ENCODE peak calls at places on chromosomes 16 and 17, in four cellular contexts. H is WTC11; O is activated CD8-positive, alpha-beta T cell treated with anti-CD3 and anti-CD28 coated beads for 36 hours; B is CD4-positive, alpha-beta T cell. G is an unnamed sample.

GRCh38 chr16:68264128-68265077 is at the start of gene SLC7A6:
- DNase-seq in O (peak), B (peak), H (peak), G (peak)

GRCh38 chr17:62033317-62033716 is 31.8 kb downstream of the MED13 start:
- DNase-seq in B (no peak), O (no peak), H (no peak), G (no peak)

GRCh38 chr17:73232587-73233373 is 28.9 kb downstream of the CPSF4L start:
- DNase-seq in O (peak), H (peak), B (no peak), G (peak)

GRCh38 chr17:59853168-59853918 is 39.4 kb downstream of the TUBD1 start:
- DNase-seq in O (peak), B (peak), H (peak), G (peak)

GRCh38 chr16:11321662-11322061 is 23.6 kb upstream of the RMI2 start:
- DNase-seq in H (no peak), B (no peak), O (no peak), G (no peak)

GRCh38 chr16:28130099-28131088 is 66.9 kb upstream of the GSG1L start:
- DNase-seq in O (no peak), B (no peak), H (no peak), G (no peak)

GRCh38 chr16:62755938-62756337 is 719.7 kb upstream of the CDH8 start:
- DNase-seq in O (no peak), B (no peak), H (no peak), G (no peak)

GRCh38 chr16:88923450-88923849 is 53.6 kb downstream of the CBFA2T3 start:
- DNase-seq in O (no peak), B (no peak), H (no peak), G (peak)

GRCh38 chr16:15542261-15542660 is 100.7 kb downstream of the MARF1 start:
- DNase-seq in O (no peak), H (peak), B (no peak), G (peak)

GRCh38 chr16:85767569-85767968 is 16.7 kb upstream of the C16orf74 start:
- DNase-seq in O (no peak), H (no peak), B (no peak), G (no peak)

GRCh38 chr17:82438401-82439193 is 12.0 kb downstream of the CYBC1 start:
- DNase-seq in H (no peak), B (no peak), O (no peak), G (no peak)

GRCh38 chr16:55572439-55572838 is 6.0 kb downstream of the CAPNS2 start:
- DNase-seq in H (no peak), O (no peak), B (no peak), G (no peak)

GRCh38 chr17:3475155-3475808 is 515 bp upstream of the ASPA start:
- DNase-seq in B (no peak), H (no peak), O (no peak), G (no peak)

GRCh38 chr17:74045608-74046007 is 157.9 kb upstream of the RPL38 start:
- DNase-seq in B (no peak), O (no peak), H (no peak), G (no peak)

GRCh38 chr17:19645608-19646250 is 2.8 kb upstream of the ALDH3A2 start:
- DNase-seq in B (peak), H (peak), O (peak), G (peak)

GRCh38 chr17:65488665-65489064 is 72.8 kb downstream of the AXIN2 start:
- DNase-seq in H (no peak), O (no peak), B (no peak), G (no peak)

GRCh38 chr16:87145181-87146176 is 171.7 kb downstream of the C16orf95 start:
- DNase-seq in O (peak), B (no peak), H (no peak), G (no peak)

GRCh38 chr17:50177983-50178834 is 12.4 kb downstream of the SGCA start:
- DNase-seq in H (peak), O (peak), B (peak), G (peak)

GRCh38 chr17:16100737-16101400 is 101.2 kb downstream of the TTC19 start:
- DNase-seq in O (peak), H (no peak), B (no peak), G (no peak)

GRCh38 chr16:12503201-12503600 is 300.5 kb downstream of the CPPED1 start:
- DNase-seq in B (no peak), O (no peak), H (no peak), G (no peak)

GRCh38 chr16:12504312-12504711 is 299.4 kb downstream of the CPPED1 start:
- DNase-seq in B (no peak), H (no peak), O (no peak), G (no peak)

GRCh38 chr16:12500771-12501170 is 302.9 kb downstream of the CPPED1 start:
- DNase-seq in B (no peak), H (no peak), O (peak), G (no peak)

GRCh38 chr16:12501727-12502457 is 301.8 kb downstream of the CPPED1 start:
- DNase-seq in B (no peak), O (no peak), H (no peak), G (no peak)

DNA sequence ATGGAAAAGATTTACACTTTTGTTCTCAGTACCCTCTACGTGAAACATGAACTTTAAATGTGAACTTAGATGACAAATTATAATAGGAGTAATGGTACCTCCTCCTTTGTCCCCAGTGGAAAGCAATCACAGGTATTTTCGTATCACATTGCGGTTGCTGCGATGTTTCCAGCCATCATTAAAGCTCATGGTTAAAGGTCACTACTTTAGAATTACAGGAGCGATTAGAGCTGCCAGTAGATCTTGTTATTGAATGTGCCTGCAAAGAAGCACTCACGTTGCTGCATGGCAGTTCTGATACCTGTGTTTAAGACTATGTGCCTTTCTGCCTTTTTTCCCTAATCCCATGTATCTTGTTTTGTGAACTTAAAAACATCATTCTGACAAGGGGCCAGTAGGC is 301.0 kb downstream of the CPPED1 start:
- DNase-seq in B (no peak), H (no peak), O (no peak), G (no peak)
- TF ChIP-seq CTCF in B (no peak), H (no peak), O (no peak), G (no peak)

GRCh38 chr16:30353438-30354129 is 1.5 kb downstream of the CD2BP2 start:
- DNase-seq in H (no peak), B (no peak), O (no peak), G (no peak)

GRCh38 chr16:30351001-30351441 is 4.1 kb downstream of the CD2BP2 start:
- DNase-seq in B (no peak), O (no peak), H (no peak), G (no peak)

GRCh38 chr16:30354423-30355143 is 525 bp downstream of the CD2BP2 start:
- DNase-seq in H (peak), O (peak), B (no peak), G (peak)

GRCh38 chr16:30351586-30352419 is 3.3 kb downstream of the CD2BP2 start:
- DNase-seq in B (no peak), O (no peak), H (no peak), G (no peak)

GRCh38 chr16:30352488-30353401 is 2.4 kb downstream of the CD2BP2 start:
- DNase-seq in B (no peak), O (no peak), H (no peak), G (no peak)
- TF ChIP-seq CTCF in B (no peak), O (no peak), H (no peak), G (peak)

GRCh38 chr17:41777157-41777578 is 9.3 kb downstream of the JUP start:
- DNase-seq in B (no peak), O (no peak), H (peak), G (peak)
- TF ChIP-seq CTCF in B (no peak), O (no peak), H (no peak), G (no peak)

DNA sequence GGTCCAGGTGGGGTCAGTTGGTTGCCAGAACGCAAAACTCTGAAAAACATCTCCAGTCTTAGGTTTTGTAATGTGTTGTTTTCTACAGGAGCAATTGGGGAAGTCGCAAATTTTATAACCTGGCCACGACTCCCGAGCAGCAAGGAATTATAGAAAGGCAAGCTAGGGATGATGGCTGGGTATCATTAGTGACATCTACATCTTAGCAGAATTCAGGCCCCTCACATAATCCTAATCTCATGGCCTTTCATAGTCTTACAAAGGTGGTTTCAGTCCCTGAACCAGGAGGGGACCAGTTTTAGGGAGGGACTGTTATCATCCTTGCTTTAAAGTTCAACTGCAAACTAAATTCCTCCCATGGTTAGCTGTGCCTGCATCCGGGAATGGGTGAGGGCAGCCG is 117.9 kb downstream of the RPTOR start:
- DNase-seq in H (no peak), O (no peak), B (no peak), G (no peak)
- TF ChIP-seq CTCF in H (no peak), O (no peak), B (no peak), G (no peak)

GRCh38 chr16:1707193-1707790 is 1.3 kb downstream of the MAPK8IP3 start:
- DNase-seq in B (no peak), H (peak), O (peak), G (no peak)
- TF ChIP-seq CTCF in B (no peak), H (no peak), O (no peak), G (no peak)

DNA sequence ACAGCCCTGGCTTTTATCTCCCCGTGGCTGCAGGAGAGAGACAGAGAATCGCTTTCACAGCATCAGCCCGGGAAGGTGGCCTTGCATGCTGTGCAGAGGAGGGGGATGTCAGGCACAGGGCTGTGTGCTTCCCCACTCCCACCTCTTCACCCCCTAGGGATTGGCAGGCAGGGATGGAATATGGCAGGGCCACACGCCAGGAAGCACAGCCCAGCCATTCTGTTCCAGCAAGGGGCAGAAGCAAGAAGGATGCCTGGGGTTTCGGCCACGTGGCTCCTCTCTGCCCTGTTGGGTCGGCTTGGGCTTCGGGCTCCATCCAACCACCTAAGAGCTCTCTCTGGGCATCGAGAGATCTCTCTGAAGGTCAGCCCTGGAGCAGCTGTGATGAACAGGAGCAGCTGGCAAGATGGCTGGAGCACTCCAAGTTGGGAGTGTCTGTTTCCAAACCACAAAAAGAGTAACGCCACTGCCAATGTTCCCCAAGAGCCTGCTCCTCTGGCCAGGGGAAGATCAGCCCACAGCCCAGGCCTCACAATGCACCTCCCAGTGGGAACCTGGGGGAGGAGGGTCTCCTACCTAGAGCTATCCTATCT is 223.2 kb downstream of the C16orf78 start:
- DNase-seq in H (no peak), B (no peak), O (no peak), G (peak)
- TF ChIP-seq CTCF in H (no peak), B (no peak), O (no peak), G (no peak)

GRCh38 chr16:3782566-3782965 is 65.2 kb upstream of the TRAP1 start:
- DNase-seq in O (no peak), H (no peak), B (no peak), G (no peak)

GRCh38 chr16:3783516-3783915 is 66.2 kb upstream of the TRAP1 start:
- DNase-seq in O (no peak), B (no peak), H (no peak), G (no peak)

GRCh38 chr16:3781421-3781820 is 64.1 kb upstream of the TRAP1 start:
- DNase-seq in B (no peak), H (no peak), O (no peak), G (no peak)

GRCh38 chr16:3776316-3776715 is 59.0 kb upstream of the TRAP1 start:
- DNase-seq in H (no peak), O (no peak), B (no peak), G (no peak)

DNA sequence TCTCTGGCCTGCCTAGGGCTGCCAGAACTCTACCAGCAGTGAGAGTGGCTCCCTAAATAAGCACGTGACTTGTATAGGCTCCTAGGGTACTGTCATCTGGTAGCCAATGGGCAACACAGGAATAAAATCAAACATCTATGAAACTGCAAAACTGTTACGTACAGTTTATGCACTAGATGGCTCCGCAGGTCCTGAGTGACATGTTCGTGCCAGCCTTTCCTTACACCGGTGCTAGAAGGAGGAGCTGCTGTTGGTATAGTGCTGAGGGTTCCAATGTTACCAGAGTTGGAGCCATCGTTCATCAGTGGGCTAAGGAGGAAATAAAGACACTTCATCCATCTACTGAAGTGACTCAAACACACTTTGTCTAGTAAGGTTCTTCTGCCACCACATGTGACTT is 63.2 kb upstream of the TRAP1 start:
- DNase-seq in H (no peak), B (no peak), O (peak), G (no peak)
- TF ChIP-seq CTCF in H (no peak), B (no peak), O (no peak), G (no peak)

GRCh38 chr17:41785876-41786226 is 660 bp downstream of the JUP start:
- DNase-seq in B (no peak), H (peak), O (no peak), G (peak)

GRCh38 chr17:41784207-41784744 is 2.2 kb downstream of the JUP start:
- DNase-seq in O (peak), H (peak), B (no peak), G (no peak)

GRCh38 chr17:41787021-41787418 is 509 bp upstream of the JUP start:
- DNase-seq in B (no peak), H (no peak), O (no peak), G (no peak)

GRCh38 chr17:41785091-41785875 is 1.2 kb downstream of the JUP start:
- DNase-seq in H (peak), O (no peak), B (no peak), G (peak)

DNA sequence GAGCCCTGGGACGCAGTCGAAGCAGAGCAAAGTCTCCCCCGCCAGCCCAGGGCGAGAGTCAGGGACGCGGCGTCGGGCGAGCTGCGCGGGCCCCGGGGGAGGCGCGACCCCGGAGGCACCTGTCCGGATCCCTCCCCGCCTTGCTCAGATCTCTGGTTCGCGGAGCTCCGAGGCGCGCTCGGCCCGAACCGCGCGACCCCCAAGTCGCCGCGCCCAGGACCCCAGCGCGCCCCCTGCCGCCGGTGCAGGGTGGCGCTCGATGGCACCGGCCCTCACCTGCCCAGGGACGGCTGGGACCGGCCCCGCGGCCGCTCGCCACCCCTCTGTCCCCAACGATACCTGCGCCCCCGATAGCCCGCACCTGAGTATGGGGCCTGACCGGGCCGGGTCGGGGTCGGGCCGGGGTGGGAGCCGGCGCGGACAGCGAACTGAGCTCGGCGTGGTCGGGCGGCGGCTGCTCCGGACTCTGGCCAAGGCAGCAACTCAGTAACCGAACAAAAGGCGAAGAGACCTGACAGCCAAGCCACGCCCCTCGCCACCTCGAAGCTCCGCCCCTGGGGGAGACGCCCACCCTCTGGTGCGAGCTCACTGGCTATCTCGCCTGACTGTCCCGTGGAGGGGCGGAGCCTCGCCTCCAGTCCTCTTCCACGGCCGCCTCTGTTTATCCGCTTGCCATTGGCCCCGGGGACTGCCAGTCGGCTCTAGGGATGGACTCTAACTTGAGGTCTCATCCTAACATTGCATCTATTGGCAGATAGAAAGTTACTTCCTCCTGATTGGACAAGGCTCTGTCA is at the start of gene JUP:
- DNase-seq in O (peak), B (peak), H (peak), G (peak)
- TF ChIP-seq CTCF in O (peak), B (no peak), H (peak), G (peak)

G was measured in glutamatergic neuron.